ENCODE peak calls at places on chromosomes 4 and X, in eight cellular contexts. W, O, B, X, Y, J, I and A are unnamed samples.

GRCh38 chr4:11710484-11710883 is 281.8 kb upstream of the HS3ST1 start:
- DNase-seq in B (peak; percentile 46), X (no peak), Y (no peak), O (peak; percentile 41), J (no peak), W (no peak), I (no peak), A (peak; percentile 39)

GRCh38 chrX:39174761-39175417 is 373.6 kb downstream of the MID1IP1 start:
- DNase-seq in Y (no peak), I (no peak), O (no peak), B (peak; percentile 5), W (peak; percentile 2), J (no peak), X (no peak), A (peak; percentile 7)

GRCh38 chrX:140040397-140040796 is 75.1 kb upstream of the CXorf66 start:
- DNase-seq in X (peak; percentile 52), O (peak; percentile 50), B (no peak), Y (no peak), J (no peak), I (no peak), W (no peak), A (no peak)

GRCh38 chrX:19810370-19810769 is 77.0 kb downstream of the SH3KBP1 start:
- DNase-seq in B (no peak), X (no peak), J (no peak), O (no peak), I (no peak), W (no peak), Y (no peak), A (peak; percentile 13)

GRCh38 chr4:72314869-72315268 is 254.2 kb downstream of the ADAMTS3 start:
- DNase-seq in X (peak; percentile 35), O (peak; percentile 87), B (peak; percentile 89), J (peak; percentile 94), I (no peak), W (peak; percentile 96), Y (no peak), A (peak; percentile 34)

GRCh38 chr4:6446538-6447451 is 25.6 kb downstream of the PPP2R2C start:
- DNase-seq in I (peak; percentile 49), W (no peak), B (no peak), J (no peak), Y (no peak), O (no peak), X (no peak), A (no peak)

GRCh38 chr4:82371398-82371972 is 2.3 kb downstream of the HNRNPD start:
- DNase-seq in Y (no peak), J (peak; percentile 17), O (no peak), B (no peak), X (peak; percentile 15), W (no peak), I (no peak), A (peak; percentile 18)

GRCh38 chr4:41364871-41365270 is 108.1 kb downstream of the UCHL1 start:
- DNase-seq in O (no peak), B (no peak), W (no peak), Y (no peak), I (no peak), X (no peak), J (no peak), A (no peak)

GRCh38 chr4:174714393-174715211 is 114.4 kb downstream of the GLRA3 start:
- DNase-seq in X (peak; percentile 68), J (peak; percentile 47), W (peak; percentile 74), I (no peak), B (peak; percentile 66), O (peak; percentile 54), Y (no peak), A (peak; percentile 44)

GRCh38 chrX:19889582-19890342 is 2.4 kb upstream of the SH3KBP1 start:
- DNase-seq in B (peak; percentile 66), O (peak; percentile 64), I (no peak), W (peak; percentile 64), X (peak; percentile 28), J (peak; percentile 42), Y (no peak), A (peak; percentile 66)

GRCh38 chr4:150546286-150546685 is 35.7 kb upstream of the MAB21L2 start:
- DNase-seq in W (no peak), O (no peak), J (no peak), Y (no peak), I (no peak), B (no peak), X (peak; percentile 23), A (no peak)

GRCh38 chr4:2694691-2695090 is 61.4 kb downstream of the TNIP2 start:
- DNase-seq in J (no peak), X (no peak), I (no peak), O (peak; percentile 69), B (peak; percentile 41), W (no peak), Y (no peak), A (peak; percentile 21)

GRCh38 chr4:2696423-2696822 is 59.7 kb downstream of the TNIP2 start:
- DNase-seq in X (no peak), B (no peak), J (no peak), I (no peak), O (no peak), Y (no peak), W (no peak), A (no peak)

GRCh38 chr4:2697995-2698414 is 58.1 kb downstream of the TNIP2 start:
- DNase-seq in O (no peak), B (no peak), Y (no peak), W (no peak), I (no peak), X (no peak), J (no peak), A (no peak)

GRCh38 chr4:2698504-2698903 is 57.6 kb downstream of the TNIP2 start:
- DNase-seq in Y (no peak), I (no peak), B (no peak), X (no peak), O (no peak), W (no peak), J (no peak), A (no peak)

DNA sequence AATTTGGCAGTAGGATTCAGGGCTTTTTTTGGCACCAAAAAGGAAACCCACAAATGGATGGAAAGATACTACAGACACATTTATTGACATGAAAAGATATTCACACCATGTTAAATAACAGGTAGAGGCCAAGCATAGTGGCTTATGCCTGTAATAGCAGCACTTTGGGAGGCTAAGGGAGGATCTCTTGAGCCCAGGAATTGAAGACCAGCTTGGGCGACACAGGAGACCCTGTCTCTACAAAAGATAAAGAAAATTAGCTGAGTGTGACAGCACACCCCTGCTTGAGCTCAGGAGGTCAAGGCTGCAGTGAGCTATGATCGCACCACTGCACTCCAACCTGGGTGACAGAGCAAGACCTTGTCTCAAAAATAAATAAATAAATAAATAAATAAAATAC is 60.5 kb downstream of the TNIP2 start:
- DNase-seq in I (no peak), J (no peak), O (no peak), X (no peak), W (no peak), B (no peak), Y (no peak), A (no peak)
- H3K4me3 ChIP-seq in I (no peak overlapping the region), J (no peak overlapping the region), O (no peak overlapping the region), X (no peak overlapping the region), W (no peak overlapping the region), B (no peak overlapping the region), Y (no peak overlapping the region), A (no peak overlapping the region)

DNA sequence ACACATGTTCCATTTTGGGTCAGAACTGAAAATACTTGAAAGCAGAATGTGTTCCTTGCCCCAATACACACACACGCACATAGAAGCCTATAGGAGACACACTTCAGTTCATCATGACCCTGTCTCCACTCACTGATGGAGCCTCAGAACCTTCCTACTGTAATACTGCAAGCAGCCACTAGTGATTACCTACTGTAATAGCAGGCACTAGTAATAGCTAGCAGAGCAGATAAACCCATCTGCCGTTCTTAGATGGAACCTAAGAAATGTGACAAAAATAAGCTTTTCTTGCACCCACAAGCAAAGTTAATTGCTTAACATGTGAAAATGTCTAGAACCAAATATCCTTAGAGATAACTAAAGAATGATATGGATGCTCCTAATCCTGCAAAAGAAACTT is 13.6 kb downstream of the AMTN start:
- DNase-seq in J (no peak), W (no peak), Y (no peak), O (no peak), I (no peak), X (peak; percentile 2), B (no peak), A (no peak)
- TF ChIP-seq CTCF in J (no peak), W (peak; percentile 17), Y (no peak), O (no peak), I (no peak), X (peak; percentile 24), B (peak; percentile 12), A (peak; percentile 20)

GRCh38 chr4:48350871-48351270 is 9.5 kb downstream of the SLAIN2 start:
- DNase-seq in J (no peak), Y (no peak), I (no peak), O (no peak), B (no peak), X (no peak), W (no peak), A (no peak)

GRCh38 chr4:48347282-48347921 is 6.1 kb downstream of the SLAIN2 start:
- DNase-seq in W (no peak), I (no peak), O (no peak), B (no peak), Y (no peak), X (no peak), J (no peak), A (no peak)

DNA sequence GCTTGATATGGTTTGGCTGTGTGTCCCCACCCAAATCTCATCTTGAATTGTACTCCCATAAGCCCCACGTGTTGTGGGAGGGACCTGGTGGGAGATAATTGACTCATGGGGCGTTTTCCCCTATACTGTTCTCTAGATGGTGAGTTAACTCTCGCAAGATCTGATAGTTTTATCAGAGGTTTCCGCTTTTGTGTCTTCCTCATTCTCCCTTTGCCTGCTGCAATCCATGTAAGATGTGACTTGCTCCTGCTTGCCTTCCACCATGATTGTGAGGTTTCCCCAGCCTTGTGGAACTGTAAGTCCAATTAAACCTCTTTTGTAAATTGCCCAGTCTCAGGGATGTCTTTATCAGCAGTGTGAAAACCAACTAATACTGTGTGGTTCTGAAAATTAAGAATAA is 11.5 kb downstream of the SLAIN2 start:
- DNase-seq in B (no peak), Y (no peak), O (no peak), W (no peak), J (no peak), X (no peak), I (no peak), A (no peak)
- H3K4me3 ChIP-seq in B (no peak overlapping the region), Y (no peak overlapping the region), O (no peak overlapping the region), W (no peak overlapping the region), J (no peak overlapping the region), X (no peak overlapping the region), I (no peak overlapping the region), A (no peak overlapping the region)

GRCh38 chr4:188780028-188780427 is 640.8 kb downstream of the TRIML1 start:
- DNase-seq in I (no peak), Y (no peak), O (no peak), B (no peak), X (no peak), J (no peak), W (no peak), A (peak; percentile 55)

GRCh38 chr4:188783160-188783559 is 643.9 kb downstream of the TRIML1 start:
- DNase-seq in X (no peak), I (no peak), O (no peak), Y (no peak), W (no peak), J (no peak), B (peak; percentile 65), A (peak; percentile 29)

GRCh38 chr4:188780686-188781085 is 641.4 kb downstream of the TRIML1 start:
- DNase-seq in X (no peak), W (no peak), Y (no peak), I (no peak), O (no peak), B (no peak), J (no peak), A (peak; percentile 44)

GRCh38 chr4:188783606-188784157 is 644.4 kb downstream of the TRIML1 start:
- DNase-seq in X (no peak), B (no peak), O (no peak), I (no peak), W (no peak), J (peak; percentile 5), Y (no peak), A (no peak)

GRCh38 chr4:188781655-188782054 is 642.4 kb downstream of the TRIML1 start:
- DNase-seq in X (peak; percentile 16), I (no peak), O (no peak), W (no peak), B (peak; percentile 42), J (peak; percentile 22), Y (no peak), A (peak; percentile 36)
- TF ChIP-seq CTCF in X (peak; percentile 33), I (peak; percentile 50), O (peak; percentile 40), W (peak; percentile 43), B (peak; percentile 60), J (peak; percentile 39), Y (peak; percentile 21), A (peak; percentile 76)